ENCODE peak calls at places on chromosomes 16 and 17, in four cellular contexts. One of them, this sample, is unnamed.

GRCh38 chr17:79668344-79669250 is 57.7 kb upstream of the RBFOX3 start:
- DNase-seq in IMR-90: no peak
- DNase-seq in mesendoderm: peak; percentile 4
- DNase-seq in H1: no peak
- DNase-seq in this sample: no peak

GRCh38 chr16:81590714-81591537 is 146.3 kb downstream of the CMIP start:
- DNase-seq in IMR-90: no peak
- DNase-seq in mesendoderm: no peak
- DNase-seq in H1: no peak
- DNase-seq in this sample: no peak

GRCh38 chr17:77264617-77265230 is 124.0 kb downstream of the SEC14L1 start:
- DNase-seq in IMR-90: no peak
- DNase-seq in mesendoderm: no peak
- DNase-seq in H1: no peak
- DNase-seq in this sample: peak; percentile 38

GRCh38 chr16:4588961-4589360 is 25.7 kb downstream of the UBALD1 start:
- DNase-seq in IMR-90: no peak
- DNase-seq in mesendoderm: no peak
- DNase-seq in H1: no peak
- DNase-seq in this sample: no peak

GRCh38 chr17:50884354-50885311 is 18.5 kb upstream of the TOB1 start:
- DNase-seq in IMR-90: no peak
- DNase-seq in mesendoderm: peak; percentile 94
- DNase-seq in H1: no peak
- DNase-seq in this sample: peak; percentile 32

GRCh38 chr16:84061236-84061830 is 18.7 kb upstream of the SLC38A8 start:
- DNase-seq in IMR-90: no peak
- DNase-seq in mesendoderm: no peak
- DNase-seq in H1: no peak
- DNase-seq in this sample: no peak

GRCh38 chr16:81810894-81811538 is 31.9 kb downstream of the PLCG2 start:
- DNase-seq in IMR-90: no peak
- DNase-seq in mesendoderm: no peak
- DNase-seq in H1: no peak
- DNase-seq in this sample: no peak

GRCh38 chr17:12313786-12314185 is 293.1 kb downstream of the MAP2K4 start:
- DNase-seq in IMR-90: no peak
- DNase-seq in mesendoderm: no peak
- DNase-seq in H1: no peak
- DNase-seq in this sample: no peak

GRCh38 chr16:66751135-66751991 is at the start of gene DYNC1LI2:
- DNase-seq in IMR-90: peak; percentile 58
- DNase-seq in mesendoderm: peak; percentile 72
- DNase-seq in H1: peak; percentile 92
- DNase-seq in this sample: peak; percentile 81

GRCh38 chr16:85164838-85165516 is 52.7 kb upstream of the CIBAR2 start:
- DNase-seq in IMR-90: no peak
- DNase-seq in mesendoderm: no peak
- DNase-seq in H1: no peak
- DNase-seq in this sample: no peak

GRCh38 chr17:38705523-38705802 is 390 bp downstream of the MLLT6 start:
- DNase-seq in IMR-90: no peak
- DNase-seq in mesendoderm: no peak
- DNase-seq in H1: no peak
- DNase-seq in this sample: no peak

GRCh38 chr16:30660424-30661251 is 2.4 kb downstream of the FBRS start:
- DNase-seq in IMR-90: peak; percentile 58
- DNase-seq in mesendoderm: no peak
- DNase-seq in H1: no peak
- DNase-seq in this sample: no peak

GRCh38 chr17:50630524-50631194 is 4.0 kb upstream of the ABCC3 start:
- DNase-seq in IMR-90: no peak
- DNase-seq in mesendoderm: no peak
- DNase-seq in H1: peak; percentile 92
- DNase-seq in this sample: peak; percentile 79

GRCh38 chr17:64507418-64507766 is 615 bp downstream of the CEP95 start:
- DNase-seq in IMR-90: peak; percentile 68
- DNase-seq in mesendoderm: peak; percentile 79
- DNase-seq in H1: no peak
- DNase-seq in this sample: peak; percentile 35

GRCh38 chr17:77829871-77830799 is 128.4 kb upstream of the TNRC6C start:
- DNase-seq in IMR-90: peak; percentile 72
- DNase-seq in mesendoderm: no peak
- DNase-seq in H1: no peak
- DNase-seq in this sample: no peak

GRCh38 chr16:11658896-11659708 is 9.2 kb upstream of the SNN start:
- DNase-seq in IMR-90: no peak
- DNase-seq in mesendoderm: no peak
- DNase-seq in H1: peak; percentile 54
- DNase-seq in this sample: peak; percentile 51

GRCh38 chr16:4700997-4701743 is 7.8 kb downstream of the NUDT16L1 start:
- DNase-seq in IMR-90: no peak
- DNase-seq in mesendoderm: no peak
- DNase-seq in H1: no peak
- DNase-seq in this sample: no peak

DNA sequence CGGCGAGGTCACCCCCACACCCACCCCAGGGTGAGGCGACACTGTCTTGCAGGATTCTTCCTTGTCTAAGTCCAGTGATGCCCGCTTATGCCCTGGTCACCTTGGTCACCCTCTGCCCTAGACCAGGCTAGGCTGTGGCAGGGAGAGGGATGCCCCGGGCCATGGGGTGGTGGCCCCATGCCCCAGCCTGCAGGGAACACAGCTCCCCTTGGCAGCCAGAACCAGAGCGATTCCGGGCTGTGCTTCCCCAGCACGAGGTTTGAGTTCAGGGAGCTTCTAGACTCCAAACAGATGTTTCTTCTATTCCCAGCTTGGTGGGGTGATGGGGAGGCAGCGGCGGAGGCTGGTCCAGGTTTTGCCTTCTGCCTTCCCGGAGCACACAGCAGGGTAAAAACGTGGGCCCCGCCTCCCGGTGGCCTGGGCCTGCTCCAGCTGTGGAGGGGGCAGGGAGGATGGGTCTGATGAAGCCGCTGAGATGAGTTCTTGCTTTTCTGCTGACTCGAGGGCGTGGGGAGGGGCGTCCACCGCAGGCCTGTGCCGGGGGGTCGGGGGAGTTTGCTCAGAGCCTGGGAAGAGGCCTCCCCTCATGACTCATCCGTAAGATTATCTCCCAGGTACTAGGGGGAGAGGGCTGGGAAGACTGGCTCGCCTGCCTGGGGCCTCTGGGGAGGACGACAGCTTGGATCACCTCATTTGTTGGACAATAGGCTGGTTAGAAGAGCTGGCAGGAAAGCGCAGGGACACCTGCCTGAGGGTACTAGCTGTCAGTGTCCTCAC is 15.4 kb downstream of the SMTNL2 start:
- DNase-seq in IMR-90: peak; percentile 15
- DNase-seq in mesendoderm: peak; percentile 87
- DNase-seq in H1: peak; percentile 76
- DNase-seq in this sample: peak; percentile 94
- H2BK15ac ChIP-seq in IMR-90: no peak overlapping the region
- H2BK15ac ChIP-seq in mesendoderm: no peak overlapping the region
- H2BK15ac ChIP-seq in H1: peak overlapping the region; percentile 83
- H2BK15ac ChIP-seq in this sample: no peak overlapping the region

DNA sequence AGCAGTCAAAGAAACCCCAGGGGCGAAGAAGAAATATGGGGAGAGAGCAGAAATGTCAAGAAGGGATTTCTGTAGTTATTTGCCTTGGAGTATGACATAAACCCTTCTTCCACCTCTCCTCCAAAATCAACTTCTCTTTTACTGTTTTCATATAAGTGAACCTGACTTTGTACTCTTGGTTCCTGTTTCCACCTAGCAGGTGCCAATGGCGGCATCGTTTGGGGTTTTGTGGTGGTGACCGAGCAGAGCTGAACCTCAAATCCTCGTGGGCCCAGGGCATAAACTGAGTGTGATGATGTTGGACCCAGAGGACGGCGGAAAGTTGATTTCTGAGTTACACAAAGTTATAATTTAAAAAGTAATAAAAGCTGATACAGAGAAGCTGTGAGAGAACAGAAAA is 39.6 kb upstream of the PSMD7 start:
- DNase-seq in IMR-90: no peak
- DNase-seq in mesendoderm: no peak
- DNase-seq in H1: no peak
- DNase-seq in this sample: no peak
- H3K56ac ChIP-seq in IMR-90: no peak overlapping the region
- H3K56ac ChIP-seq in mesendoderm: no peak overlapping the region
- H3K56ac ChIP-seq in H1: no peak overlapping the region
- H3K56ac ChIP-seq in this sample: no peak overlapping the region

GRCh38 chr16:50708373-50709060 is 15.1 kb downstream of the NOD2 start:
- DNase-seq in IMR-90: no peak
- DNase-seq in mesendoderm: no peak
- DNase-seq in H1: no peak
- DNase-seq in this sample: no peak

GRCh38 chr16:50709061-50709695 is 15.8 kb downstream of the NOD2 start:
- DNase-seq in IMR-90: no peak
- DNase-seq in mesendoderm: no peak
- DNase-seq in H1: no peak
- DNase-seq in this sample: no peak

GRCh38 chr16:50704245-50704644 is 10.8 kb downstream of the NOD2 start:
- DNase-seq in IMR-90: no peak
- DNase-seq in mesendoderm: no peak
- DNase-seq in H1: no peak
- DNase-seq in this sample: no peak

GRCh38 chr16:50705436-50706110 is 12.2 kb downstream of the NOD2 start:
- DNase-seq in IMR-90: no peak
- DNase-seq in mesendoderm: no peak
- DNase-seq in H1: no peak
- DNase-seq in this sample: no peak

GRCh38 chr16:50706250-50706649 is 12.8 kb downstream of the NOD2 start:
- DNase-seq in IMR-90: no peak
- DNase-seq in mesendoderm: no peak
- DNase-seq in H1: no peak
- DNase-seq in this sample: no peak
- H3K4me2 ChIP-seq in IMR-90: no peak overlapping the region
- H3K4me2 ChIP-seq in mesendoderm: no peak overlapping the region
- H3K4me2 ChIP-seq in H1: no peak overlapping the region
- H3K4me2 ChIP-seq in this sample: no peak overlapping the region

GRCh38 chr17:81927145-81927652 is 336 bp downstream of the MAFG start:
- DNase-seq in IMR-90: no peak
- DNase-seq in mesendoderm: no peak
- DNase-seq in H1: no peak
- DNase-seq in this sample: no peak
- H2BK15ac ChIP-seq in IMR-90: no peak overlapping the region
- H2BK15ac ChIP-seq in mesendoderm: no peak overlapping the region
- H2BK15ac ChIP-seq in H1: no peak overlapping the region
- H2BK15ac ChIP-seq in this sample: no peak overlapping the region